ENCODE peak calls at places on chromosomes 4 and X, in five cellular contexts. One of them, this sample, is unnamed.

GRCh38 chr4:19678763-19679162 is 572.9 kb upstream of the SLIT2 start:
- DNase-seq in right lobe of liver: no peak
- DNase-seq in PC-9: no peak
- DNase-seq in lower lobe of right lung: no peak
- DNase-seq in H1: no peak
- DNase-seq in this sample: peak; percentile 36

GRCh38 chrX:154412468-154412867 is 1.1 kb downstream of the TAFAZZIN start:
- DNase-seq in H1: no peak
- DNase-seq in right lobe of liver: no peak
- DNase-seq in lower lobe of right lung: peak; percentile 56
- DNase-seq in PC-9: no peak
- DNase-seq in this sample: peak; percentile 11

GRCh38 chr4:141099326-141099725 is 33.9 kb downstream of the RNF150 start:
- DNase-seq in lower lobe of right lung: no peak
- DNase-seq in PC-9: no peak
- DNase-seq in right lobe of liver: no peak
- DNase-seq in H1: no peak
- DNase-seq in this sample: no peak

GRCh38 chrX:78839711-78840110 is 92.2 kb downstream of the LPAR4 start:
- DNase-seq in PC-9: no peak
- DNase-seq in lower lobe of right lung: no peak
- DNase-seq in right lobe of liver: no peak
- DNase-seq in H1: no peak
- DNase-seq in this sample: no peak

GRCh38 chrX:102985182-102985581 is 48.1 kb downstream of the RAB40AL start:
- DNase-seq in right lobe of liver: no peak
- DNase-seq in lower lobe of right lung: no peak
- DNase-seq in H1: no peak
- DNase-seq in PC-9: no peak
- DNase-seq in this sample: no peak

GRCh38 chrX:11666180-11666579 is 460 bp upstream of the ARHGAP6 start:
- DNase-seq in right lobe of liver: peak; percentile 14
- DNase-seq in PC-9: no peak
- DNase-seq in H1: peak; percentile 47
- DNase-seq in lower lobe of right lung: no peak
- DNase-seq in this sample: no peak

GRCh38 chr4:73730292-73730691 is 10.1 kb upstream of the CXCL8 start:
- DNase-seq in H1: no peak
- DNase-seq in right lobe of liver: no peak
- DNase-seq in lower lobe of right lung: no peak
- DNase-seq in PC-9: no peak
- DNase-seq in this sample: no peak

GRCh38 chr4:140947507-140947906 is 185.8 kb downstream of the RNF150 start:
- DNase-seq in lower lobe of right lung: no peak
- DNase-seq in PC-9: no peak
- DNase-seq in right lobe of liver: no peak
- DNase-seq in H1: no peak
- DNase-seq in this sample: peak; percentile 46

GRCh38 chr4:38670939-38671593 is 7.1 kb downstream of the KLF3 start:
- DNase-seq in right lobe of liver: peak; percentile 40
- DNase-seq in H1: no peak
- DNase-seq in lower lobe of right lung: peak; percentile 61
- DNase-seq in PC-9: no peak
- DNase-seq in this sample: no peak

GRCh38 chr4:8044699-8045098 is 105.0 kb upstream of the AFAP1 start:
- DNase-seq in PC-9: no peak
- DNase-seq in right lobe of liver: no peak
- DNase-seq in H1: no peak
- DNase-seq in lower lobe of right lung: no peak
- DNase-seq in this sample: no peak

GRCh38 chrX:124462931-124463330 is 116.6 kb downstream of the SH2D1A start:
- DNase-seq in PC-9: no peak
- DNase-seq in H1: no peak
- DNase-seq in right lobe of liver: no peak
- DNase-seq in lower lobe of right lung: no peak
- DNase-seq in this sample: no peak

GRCh38 chr4:23039813-23040212 is 347.1 kb downstream of the GBA3 start:
- DNase-seq in right lobe of liver: no peak
- DNase-seq in lower lobe of right lung: no peak
- DNase-seq in H1: no peak
- DNase-seq in PC-9: no peak
- DNase-seq in this sample: peak; percentile 63

GRCh38 chr4:123096038-123096437 is 173.6 kb upstream of the NUDT6 start:
- DNase-seq in H1: no peak
- DNase-seq in lower lobe of right lung: no peak
- DNase-seq in PC-9: no peak
- DNase-seq in right lobe of liver: no peak
- DNase-seq in this sample: no peak

GRCh38 chrX:109299091-109299490 is 182.8 kb downstream of the GUCY2F start:
- DNase-seq in H1: no peak
- DNase-seq in right lobe of liver: no peak
- DNase-seq in PC-9: no peak
- DNase-seq in lower lobe of right lung: no peak
- DNase-seq in this sample: no peak

GRCh38 chrX:23980063-23980462 is 46.9 kb downstream of the KLHL15 start:
- DNase-seq in right lobe of liver: no peak
- DNase-seq in lower lobe of right lung: no peak
- DNase-seq in H1: no peak
- DNase-seq in PC-9: no peak
- DNase-seq in this sample: no peak

GRCh38 chrX:69156638-69157037 is 8.6 kb downstream of the PJA1 start:
- DNase-seq in H1: no peak
- DNase-seq in right lobe of liver: no peak
- DNase-seq in PC-9: no peak
- DNase-seq in lower lobe of right lung: no peak
- DNase-seq in this sample: no peak

GRCh38 chr4:19224820-19225219 is 1026.9 kb upstream of the SLIT2 start:
- DNase-seq in lower lobe of right lung: no peak
- DNase-seq in H1: no peak
- DNase-seq in PC-9: no peak
- DNase-seq in right lobe of liver: no peak
- DNase-seq in this sample: no peak

GRCh38 chr4:52825311-52826090 is 36.6 kb upstream of the RASL11B start:
- DNase-seq in lower lobe of right lung: no peak
- DNase-seq in H1: no peak
- DNase-seq in PC-9: no peak
- DNase-seq in right lobe of liver: no peak
- DNase-seq in this sample: peak; percentile 46

GRCh38 chrX:68647156-68647957 is at the start of gene STARD8:
- DNase-seq in PC-9: peak; percentile 50
- DNase-seq in H1: peak; percentile 61
- DNase-seq in right lobe of liver: peak; percentile 50
- DNase-seq in lower lobe of right lung: peak; percentile 47
- DNase-seq in this sample: no peak

GRCh38 chrX:41406211-41406610 is 40.9 kb upstream of the NYX start:
- DNase-seq in PC-9: no peak
- DNase-seq in lower lobe of right lung: no peak
- DNase-seq in right lobe of liver: no peak
- DNase-seq in H1: no peak
- DNase-seq in this sample: peak; percentile 37

GRCh38 chrX:133923113-133923512 is 62.3 kb downstream of the GPC3 start:
- DNase-seq in H1: no peak
- DNase-seq in right lobe of liver: no peak
- DNase-seq in PC-9: no peak
- DNase-seq in lower lobe of right lung: no peak
- DNase-seq in this sample: no peak

GRCh38 chrX:15988661-15989603 is 134.3 kb upstream of the AP1S2 start:
- DNase-seq in PC-9: no peak
- DNase-seq in right lobe of liver: no peak
- DNase-seq in H1: no peak
- DNase-seq in lower lobe of right lung: no peak
- DNase-seq in this sample: no peak

GRCh38 chrX:47751670-47752069 is 85.0 kb upstream of the ZNF81 start:
- DNase-seq in H1: peak; percentile 56
- DNase-seq in PC-9: peak; percentile 16
- DNase-seq in lower lobe of right lung: peak; percentile 42
- DNase-seq in right lobe of liver: peak; percentile 46
- DNase-seq in this sample: peak; percentile 13

GRCh38 chr4:138035781-138036258 is 206.3 kb downstream of the SLC7A11 start:
- DNase-seq in H1: no peak
- DNase-seq in right lobe of liver: no peak
- DNase-seq in PC-9: peak; percentile 29
- DNase-seq in lower lobe of right lung: no peak
- DNase-seq in this sample: peak; percentile 42

DNA sequence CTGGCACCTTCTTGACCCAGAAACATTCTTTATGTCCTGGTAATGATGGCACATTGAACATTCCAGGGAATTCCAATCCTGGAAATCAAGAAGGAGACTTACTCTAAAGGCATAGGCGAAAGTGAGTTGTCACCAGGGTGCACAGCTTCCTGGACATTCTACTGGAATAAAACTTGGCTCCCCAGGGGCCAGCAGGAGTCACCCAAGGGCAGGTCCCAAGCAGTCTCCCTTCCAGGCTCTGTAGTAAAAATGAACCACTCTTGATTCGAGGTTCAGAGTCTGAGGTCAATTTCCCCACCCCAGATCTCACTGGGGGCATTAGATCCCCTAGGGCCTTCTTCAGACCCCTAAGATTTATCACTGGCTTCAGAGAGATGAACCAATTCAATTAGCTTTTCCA is 338.7 kb upstream of the GATB start:
- DNase-seq in H1: peak; percentile 16
- DNase-seq in lower lobe of right lung: no peak
- DNase-seq in right lobe of liver: no peak
- DNase-seq in PC-9: no peak
- DNase-seq in this sample: no peak
- H3K4me1 ChIP-seq in H1: no peaks in the 10 kb centered on the region
- H3K4me1 ChIP-seq in lower lobe of right lung: peaks cover 10% of the 10 kb centered on the region
- H3K4me1 ChIP-seq in right lobe of liver: no peaks in the 10 kb centered on the region
- H3K4me1 ChIP-seq in PC-9: peaks cover 29% of the 10 kb centered on the region
- H3K4me1 ChIP-seq in this sample: peaks cover 41% of the 10 kb centered on the region

GRCh38 chr4:337143-337931 is at the start of gene ZNF141:
- DNase-seq in lower lobe of right lung: peak; percentile 95
- DNase-seq in H1: peak; percentile 86
- DNase-seq in PC-9: peak; percentile 87
- DNase-seq in right lobe of liver: peak; percentile 95
- DNase-seq in this sample: peak; percentile 97

GRCh38 chr4:336893-337142 is 796 bp upstream of the ZNF141 start:
- DNase-seq in PC-9: no peak
- DNase-seq in H1: no peak
- DNase-seq in lower lobe of right lung: no peak
- DNase-seq in right lobe of liver: no peak
- DNase-seq in this sample: no peak

GRCh38 chr4:338759-339097 is 1.1 kb downstream of the ZNF141 start:
- DNase-seq in right lobe of liver: peak; percentile 16
- DNase-seq in PC-9: no peak
- DNase-seq in lower lobe of right lung: no peak
- DNase-seq in H1: peak; percentile 47
- DNase-seq in this sample: peak; percentile 3

GRCh38 chr4:336099-336892 is 1.3 kb upstream of the ZNF141 start:
- DNase-seq in H1: peak; percentile 68
- DNase-seq in PC-9: no peak
- DNase-seq in right lobe of liver: peak; percentile 30
- DNase-seq in lower lobe of right lung: peak; percentile 52
- DNase-seq in this sample: peak; percentile 7

DNA sequence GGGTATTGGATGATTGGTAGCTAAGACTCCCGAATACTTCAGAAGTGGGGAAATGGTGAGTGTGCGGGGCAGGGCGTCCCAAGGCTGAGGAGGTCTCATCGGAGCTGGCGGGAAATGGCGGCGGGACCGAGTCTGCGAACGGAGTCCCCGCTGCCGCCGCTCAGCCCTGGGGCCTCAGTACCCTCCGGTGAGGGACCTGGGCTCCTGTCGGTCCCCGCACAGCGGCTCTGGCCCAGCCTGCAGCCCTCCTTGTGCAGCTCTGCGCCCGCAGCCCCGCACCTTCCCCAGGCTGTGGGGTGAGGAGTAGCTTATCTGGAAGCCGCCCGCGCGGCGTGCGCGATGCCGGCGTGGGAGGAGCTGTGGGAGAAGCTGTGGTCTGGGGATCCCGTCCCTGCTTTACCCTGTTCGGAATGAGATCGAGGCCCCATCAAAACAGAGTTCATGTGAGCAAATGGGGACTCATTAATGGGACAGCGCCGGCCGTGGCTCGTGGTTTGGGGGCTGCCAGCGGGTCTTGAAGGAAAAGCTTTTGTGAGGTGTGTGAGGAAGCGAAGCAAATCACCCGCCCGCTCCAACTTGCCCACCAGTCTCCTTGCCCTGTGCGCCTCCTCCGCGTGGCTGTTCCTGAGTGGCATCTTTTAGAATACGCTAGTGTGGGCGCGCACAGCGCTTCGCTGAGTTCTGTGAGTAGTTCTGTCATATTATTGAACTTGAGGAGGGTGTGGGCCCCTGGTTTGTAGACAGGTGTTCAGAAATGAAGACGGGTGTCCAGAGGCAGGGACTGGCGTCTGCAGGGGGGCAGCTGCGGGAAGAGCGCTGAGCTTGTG is 531 bp downstream of the ZNF141 start:
- DNase-seq in right lobe of liver: peak; percentile 53
- DNase-seq in lower lobe of right lung: peak; percentile 74
- DNase-seq in H1: peak; percentile 50
- DNase-seq in PC-9: no peak
- DNase-seq in this sample: peak; percentile 14
- H3K27ac ChIP-seq in right lobe of liver: peak overlapping the region; percentile 85
- H3K27ac ChIP-seq in lower lobe of right lung: peak overlapping the region; percentile 94
- H3K27ac ChIP-seq in H1: peak overlapping the region; percentile 88
- H3K27ac ChIP-seq in PC-9: no peak overlapping the region
- H3K27ac ChIP-seq in this sample: peak overlapping the region; percentile 63

GRCh38 chr4:186132577-186133277 is 28.2 kb downstream of the FAM149A start:
- DNase-seq in PC-9: peak; percentile 36
- DNase-seq in right lobe of liver: no peak
- DNase-seq in lower lobe of right lung: no peak
- DNase-seq in H1: no peak
- DNase-seq in this sample: peak; percentile 48
- TF ChIP-seq CTCF in PC-9: no peak
- TF ChIP-seq CTCF in right lobe of liver: peak; percentile 10
- TF ChIP-seq CTCF in lower lobe of right lung: peak; percentile 21
- TF ChIP-seq CTCF in H1: peak; percentile 63
- TF ChIP-seq CTCF in this sample: no peak

GRCh38 chr4:108035691-108036090 is 46.0 kb downstream of the HADH start:
- DNase-seq in PC-9: no peak
- DNase-seq in H1: no peak
- DNase-seq in right lobe of liver: no peak
- DNase-seq in lower lobe of right lung: no peak
- DNase-seq in this sample: no peak

GRCh38 chr4:108031427-108032083 is 41.9 kb downstream of the HADH start:
- DNase-seq in H1: no peak
- DNase-seq in PC-9: no peak
- DNase-seq in right lobe of liver: no peak
- DNase-seq in lower lobe of right lung: no peak
- DNase-seq in this sample: peak; percentile 56

GRCh38 chr4:108036252-108036651 is 46.6 kb downstream of the HADH start:
- DNase-seq in lower lobe of right lung: no peak
- DNase-seq in right lobe of liver: no peak
- DNase-seq in PC-9: no peak
- DNase-seq in H1: no peak
- DNase-seq in this sample: no peak

GRCh38 chr4:108033348-108033747 is 43.7 kb downstream of the HADH start:
- DNase-seq in right lobe of liver: no peak
- DNase-seq in lower lobe of right lung: no peak
- DNase-seq in H1: no peak
- DNase-seq in PC-9: no peak
- DNase-seq in this sample: no peak

DNA sequence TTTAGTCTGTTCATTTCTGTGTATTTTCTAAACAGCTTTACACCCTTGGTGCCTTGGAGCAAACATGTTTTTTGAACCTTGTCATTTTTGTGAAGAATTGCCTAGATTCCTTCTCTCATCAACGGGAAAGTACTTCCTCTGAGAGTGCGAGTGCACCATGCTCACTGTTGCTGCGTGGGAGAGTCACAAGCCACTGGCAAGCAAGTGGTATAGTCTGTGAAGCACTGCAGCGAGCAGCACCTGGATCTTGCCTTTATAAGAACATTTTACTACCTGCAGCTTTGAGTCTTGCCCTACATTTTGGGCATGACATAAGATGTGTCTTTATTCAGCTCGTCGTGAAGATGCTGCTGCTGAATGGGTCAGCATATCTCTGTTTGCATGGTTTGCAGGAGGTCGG is 44.9 kb downstream of the HADH start:
- DNase-seq in lower lobe of right lung: no peak
- DNase-seq in PC-9: no peak
- DNase-seq in right lobe of liver: no peak
- DNase-seq in H1: no peak
- DNase-seq in this sample: no peak
- H3K4me1 ChIP-seq in lower lobe of right lung: no peaks in the 10 kb centered on the region
- H3K4me1 ChIP-seq in PC-9: no peaks in the 10 kb centered on the region
- H3K4me1 ChIP-seq in right lobe of liver: no peaks in the 10 kb centered on the region
- H3K4me1 ChIP-seq in H1: no peaks in the 10 kb centered on the region
- H3K4me1 ChIP-seq in this sample: no peaks in the 10 kb centered on the region